ENCODE peak calls at places on chromosomes 6 and 20, in nine cellular contexts. P, E, S, X, W, Y, A, I and R are unnamed samples.

GRCh38 chr6:155155787-155156447 is 107.9 kb upstream of the CLDN20 start:
- DNase-seq in S (no peak), P (no peak), X (no peak), Y (no peak), I (peak; percentile 24), A (no peak), E (no peak), W (no peak), R (no peak)

GRCh38 chr6:124203812-124204167 is 400.1 kb downstream of the NKAIN2 start:
- DNase-seq in S (no peak), I (no peak), X (no peak), A (no peak), P (no peak), E (no peak), Y (no peak), W (no peak), R (no peak)

GRCh38 chr6:81309841-81310240 is 442.6 kb downstream of the TENT5A start:
- DNase-seq in A (no peak), I (no peak), P (no peak), E (no peak), Y (no peak), X (no peak), S (no peak), W (no peak), R (no peak)

GRCh38 chr20:36275441-36276189 is 30.5 kb upstream of the DLGAP4 start:
- DNase-seq in X (peak; percentile 80), S (no peak), Y (no peak), P (no peak), A (no peak), W (no peak), E (no peak), I (no peak), R (no peak)

GRCh38 chr6:36025260-36025931 is 955 bp upstream of the SLC26A8 start:
- DNase-seq in I (no peak), A (no peak), E (no peak), P (no peak), X (no peak), W (no peak), Y (no peak), S (no peak), R (no peak)

GRCh38 chr6:45640081-45640491 is 262.4 kb upstream of the SUPT3H start:
- DNase-seq in Y (no peak), X (no peak), E (no peak), S (no peak), I (no peak), A (no peak), P (no peak), W (no peak), R (no peak)

GRCh38 chr20:62433655-62434054 is 6.3 kb upstream of the RBBP8NL start:
- DNase-seq in A (no peak), Y (no peak), S (no peak), X (no peak), E (no peak), W (peak; percentile 52), I (no peak), P (no peak), R (no peak)

GRCh38 chr20:11689262-11689661 is 228.4 kb upstream of the BTBD3 start:
- DNase-seq in X (no peak), Y (no peak), S (no peak), A (no peak), I (no peak), W (no peak), P (no peak), E (no peak), R (no peak)

GRCh38 chr6:151252626-151253025 is 12.9 kb downstream of the AKAP12 start:
- DNase-seq in S (no peak), P (no peak), Y (no peak), W (no peak), A (no peak), E (no peak), I (no peak), X (no peak), R (no peak)

GRCh38 chr20:33124261-33124660 is 43.7 kb upstream of the BPIFA2 start:
- DNase-seq in Y (no peak), W (no peak), P (no peak), X (no peak), E (no peak), I (no peak), S (no peak), A (no peak), R (peak; percentile 28)

GRCh38 chr6:111845441-111845871 is 27.8 kb downstream of the FYN start:
- DNase-seq in S (no peak), P (no peak), W (no peak), A (no peak), E (no peak), X (no peak), I (no peak), Y (no peak), R (no peak)

GRCh38 chr6:45706319-45706718 is 309.3 kb downstream of the CLIC5 start:
- DNase-seq in W (no peak), P (no peak), Y (no peak), S (no peak), I (no peak), X (no peak), E (no peak), A (no peak), R (no peak)

GRCh38 chr20:62796699-62797491 is 622 bp downstream of the MRGBP start:
- DNase-seq in Y (no peak), P (peak; percentile 44), E (no peak), A (no peak), W (no peak), I (no peak), X (no peak), S (no peak), R (no peak)

GRCh38 chr20:42981258-42981657 is 208.4 kb downstream of the PTPRT start:
- DNase-seq in X (no peak), A (no peak), Y (no peak), S (no peak), E (no peak), I (no peak), W (no peak), P (no peak), R (no peak)

GRCh38 chr6:14804444-14805210 is 441.2 kb upstream of the JARID2 start:
- DNase-seq in S (peak; percentile 61), X (peak; percentile 41), Y (no peak), W (no peak), E (no peak), A (peak; percentile 77), I (no peak), P (peak; percentile 48), R (peak; percentile 69)

GRCh38 chr6:72715119-72715518 is 93.3 kb downstream of the KCNQ5 start:
- DNase-seq in Y (no peak), I (no peak), E (no peak), S (no peak), W (no peak), A (no peak), P (no peak), X (no peak), R (no peak)

GRCh38 chr6:12844284-12845223 is 128.0 kb downstream of the PHACTR1 start:
- DNase-seq in A (no peak), W (no peak), I (no peak), Y (no peak), X (peak; percentile 46), P (no peak), S (peak; percentile 7), E (no peak), R (no peak)

GRCh38 chr6:37741757-37742400 is 44.2 kb upstream of the MDGA1 start:
- DNase-seq in S (peak; percentile 50), A (no peak), I (no peak), W (peak; percentile 28), X (no peak), P (peak; percentile 65), Y (no peak), E (no peak), R (no peak)

GRCh38 chr6:111804627-111805235 is 68.5 kb downstream of the FYN start:
- DNase-seq in S (no peak), X (no peak), I (peak; percentile 71), Y (peak; percentile 41), W (no peak), P (no peak), E (no peak), A (no peak), R (no peak)